ENCODE peak calls at places on chromosomes 3 and 15, in six cellular contexts. J is MM.1S, N is IMR-90, W is neural progenitor cell, T is A549, B is spleen. X is an unnamed sample.

GRCh38 chr15:68639926-68640600 is 61.3 kb downstream of the CORO2B start:
- DNase-seq in J (no peak), N (no peak), W (no peak), T (no peak), B (peak; percentile 55), X (no peak)

GRCh38 chr3:85632921-85633320 is 674.1 kb downstream of the CADM2 start:
- DNase-seq in J (no peak), N (no peak), W (no peak), T (no peak), B (no peak), X (no peak)

GRCh38 chr3:195873971-195874370 is 34.4 kb downstream of the TNK2 start:
- DNase-seq in J (no peak), N (peak; percentile 31), W (no peak), T (no peak), B (no peak), X (no peak)

GRCh38 chr15:100335335-100335999 is 6.3 kb downstream of the ADAMTS17 start:
- DNase-seq in J (no peak), N (no peak), W (peak; percentile 1), T (no peak), B (no peak), X (no peak)

GRCh38 chr3:14577897-14578296 is 37.8 kb upstream of the GRIP2 start:
- DNase-seq in J (no peak), N (no peak), W (no peak), T (no peak), B (no peak), X (no peak)

GRCh38 chr3:160660899-160661298 is 16.1 kb upstream of the ARL14 start:
- DNase-seq in J (no peak), N (no peak), W (peak; percentile 21), T (no peak), B (no peak), X (no peak)

GRCh38 chr15:82943176-82943575 is 9.3 kb downstream of the HOMER2 start:
- DNase-seq in J (no peak), N (no peak), W (no peak), T (no peak), B (peak; percentile 9), X (no peak)

GRCh38 chr3:197298341-197298857 is at the start of gene DLG1:
- DNase-seq in J (peak; percentile 94), N (peak; percentile 92), W (peak; percentile 92), T (peak; percentile 78), B (peak; percentile 93), X (peak; percentile 92)

GRCh38 chr3:112303811-112304325 is 9.9 kb upstream of the SLC9C1 start:
- DNase-seq in J (peak; percentile 40), N (peak; percentile 28), W (peak; percentile 43), T (no peak), B (no peak), X (no peak)

GRCh38 chr3:190150681-190151080 is 30.0 kb upstream of the P3H2 start:
- DNase-seq in J (no peak), N (no peak), W (no peak), T (no peak), B (no peak), X (no peak)
- H3K4me3 ChIP-seq in J (no peak overlapping the region), N (no peak overlapping the region), W (no peak overlapping the region), T (no peak overlapping the region), B (no peak overlapping the region), X (no peak overlapping the region)

GRCh38 chr3:46942079-46942478 is 34.5 kb downstream of the CCDC12 start:
- DNase-seq in J (no peak), N (no peak), W (no peak), T (no peak), B (peak; percentile 42), X (peak; percentile 29)

GRCh38 chr3:46942481-46943236 is 33.9 kb downstream of the CCDC12 start:
- DNase-seq in J (no peak), N (no peak), W (no peak), T (no peak), B (peak; percentile 54), X (peak; percentile 41)

GRCh38 chr3:46946416-46946815 is 30.1 kb downstream of the CCDC12 start:
- DNase-seq in J (no peak), N (no peak), W (no peak), T (no peak), B (peak; percentile 74), X (no peak)

GRCh38 chr3:46943237-46944187 is 33.0 kb downstream of the CCDC12 start:
- DNase-seq in J (no peak), N (no peak), W (no peak), T (peak; percentile 51), B (peak; percentile 47), X (no peak)

DNA sequence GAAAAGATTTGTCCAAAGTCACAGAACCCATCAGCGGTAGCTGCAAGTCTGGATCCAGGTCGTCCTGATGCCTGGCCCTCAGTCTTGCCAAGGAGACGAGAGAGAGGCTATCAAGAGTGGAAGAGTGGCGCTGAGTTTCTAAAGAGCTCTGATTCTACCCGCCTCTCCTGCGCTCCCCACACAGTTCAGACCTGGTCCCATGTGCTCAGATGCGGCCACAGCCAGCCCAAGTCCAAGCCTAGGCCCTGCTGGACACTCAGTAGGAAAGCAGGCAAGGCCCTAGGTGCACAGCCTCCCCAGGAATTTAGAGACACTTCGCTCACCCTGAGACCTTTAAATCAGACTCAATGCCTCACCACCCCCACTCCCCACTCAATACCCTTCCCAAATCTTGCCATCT is 32.4 kb downstream of the CCDC12 start:
- DNase-seq in J (no peak), N (no peak), W (no peak), T (no peak), B (peak; percentile 62), X (no peak)
- H3K27ac ChIP-seq in J (no peak overlapping the region), N (no peak overlapping the region), W (no peak overlapping the region), T (peak overlapping the region; percentile 90), B (no peak overlapping the region), X (no peak overlapping the region)

GRCh38 chr3:114758828-114759709 is 388.0 kb downstream of the ZBTB20 start:
- DNase-seq in J (no peak), N (peak; percentile 59), W (no peak), T (no peak), B (no peak), X (no peak)
- H3K4me3 ChIP-seq in J (no peak overlapping the region), N (peak overlapping the region; percentile 25), W (no peak overlapping the region), T (peak overlapping the region; percentile 40), B (no peak overlapping the region), X (peak overlapping the region; percentile 23)

GRCh38 chr15:40958146-40958545 is 4.9 kb downstream of the CHAC1 start:
- DNase-seq in J (no peak), N (no peak), W (no peak), T (no peak), B (peak; percentile 31), X (no peak)
- H3K27ac ChIP-seq in J (no peak overlapping the region), N (no peak overlapping the region), W (no peak overlapping the region), T (no peak overlapping the region), B (no peak overlapping the region), X (peak overlapping the region; percentile 70)

GRCh38 chr3:53739926-53740325 is 106.3 kb downstream of the CHDH start:
- DNase-seq in J (no peak), N (no peak), W (no peak), T (no peak), B (no peak), X (no peak)
- H3K4me3 ChIP-seq in J (no peak overlapping the region), N (no peak overlapping the region), W (no peak overlapping the region), T (no peak overlapping the region), B (no peak overlapping the region), X (no peak overlapping the region)

X was measured in tibial artery.